ENCODE peak calls at places on chromosomes 2 and 18, in seven cellular contexts. O, E, N, H, A, J and X are unnamed samples.

GRCh38 chr2:231181848-231182247 is 16.6 kb upstream of the ARMC9 start:
- DNase-seq in O (peak; percentile 91), N (peak; percentile 48), H (peak; percentile 74), A (peak; percentile 32), E (peak; percentile 50), J (no peak), X (no peak)

GRCh38 chr18:78679061-78679460 is 300.6 kb upstream of the SALL3 start:
- DNase-seq in N (no peak), O (peak; percentile 43), A (no peak), J (no peak), H (no peak), E (no peak), X (no peak)

GRCh38 chr2:181570059-181570458 is 86.8 kb downstream of the CERKL start:
- DNase-seq in A (no peak), O (no peak), E (no peak), J (no peak), N (no peak), H (no peak), X (no peak)

GRCh38 chr2:241701155-241701404 is 759 bp upstream of the ING5 start:
- DNase-seq in J (no peak), E (peak; percentile 93), H (no peak), A (no peak), O (no peak), N (no peak), X (no peak)

GRCh38 chr18:11808001-11808855 is 43.0 kb upstream of the CHMP1B start:
- DNase-seq in O (no peak), J (no peak), A (no peak), N (no peak), H (no peak), E (no peak), X (no peak)

GRCh38 chr2:26740890-26741302 is 23.2 kb upstream of the SLC35F6 start:
- DNase-seq in N (no peak), E (no peak), H (no peak), J (no peak), O (no peak), A (no peak), X (peak; percentile 68)

GRCh38 chr2:230582851-230583283 is 129.8 kb upstream of the CAB39 start:
- DNase-seq in J (no peak), A (peak; percentile 57), N (no peak), H (peak; percentile 76), O (no peak), E (no peak), X (no peak)

GRCh38 chr2:197107291-197108269 is 181.1 kb upstream of the PGAP1 start:
- DNase-seq in O (no peak), H (no peak), E (no peak), J (no peak), A (no peak), N (no peak), X (no peak)

GRCh38 chr2:67500541-67500940 is 103.4 kb downstream of the ETAA1 start:
- DNase-seq in J (no peak), A (no peak), N (no peak), E (no peak), H (no peak), O (no peak), X (no peak)

GRCh38 chr2:165874445-165875039 is 79.0 kb downstream of the TTC21B start:
- DNase-seq in E (peak; percentile 85), A (peak; percentile 66), H (peak; percentile 20), J (no peak), O (no peak), N (peak; percentile 48), X (no peak)

GRCh38 chr2:165401285-165401852 is 68.1 kb upstream of the CSRNP3 start:
- DNase-seq in E (peak; percentile 74), O (no peak), A (peak; percentile 48), J (no peak), N (peak; percentile 37), H (peak; percentile 3), X (no peak)

GRCh38 chr18:65091737-65092329 is 659.0 kb upstream of the CDH7 start:
- DNase-seq in E (peak; percentile 65), O (no peak), N (peak; percentile 6), H (no peak), A (no peak), J (no peak), X (no peak)

GRCh38 chr2:161416633-161417427 is 733 bp downstream of the TBR1 start:
- DNase-seq in H (peak; percentile 22), A (no peak), J (no peak), E (no peak), O (no peak), N (no peak), X (no peak)

GRCh38 chr18:11861583-11862288 is 10.5 kb downstream of the CHMP1B start:
- DNase-seq in H (no peak), O (peak; percentile 52), E (no peak), A (no peak), N (no peak), J (no peak), X (no peak)

GRCh38 chr2:18518116-18519111 is 42.0 kb downstream of the RDH14 start:
- DNase-seq in H (no peak), J (no peak), N (no peak), E (no peak), A (no peak), O (no peak), X (no peak)